ENCODE peak calls at places on chromosomes 5 and 9, in four cellular contexts. G, Z, C and A are unnamed samples.

GRCh38 chr9:78234810-78235209 is 1.1 kb upstream of the CEP78 start:
- DNase-seq in Z (no peak), G (no peak), C (no peak), A (no peak)

GRCh38 chr5:168607946-168608345 is 28.8 kb upstream of the PANK3 start:
- DNase-seq in G (no peak), C (no peak), Z (no peak), A (no peak)

GRCh38 chr5:61673007-61673735 is 341.1 kb downstream of the ZSWIM6 start:
- DNase-seq in G (no peak), C (no peak), Z (no peak), A (no peak)

GRCh38 chr5:107519900-107520354 is 150.8 kb downstream of the EFNA5 start:
- DNase-seq in Z (no peak), G (no peak), C (peak; percentile 55), A (no peak)

GRCh38 chr9:129667850-129668249 is 2.4 kb downstream of the PRRX2 start:
- DNase-seq in G (no peak), Z (no peak), C (no peak), A (no peak)

GRCh38 chr9:4297151-4297794 is 2.6 kb downstream of the GLIS3 start:
- DNase-seq in G (peak; percentile 45), Z (no peak), C (peak; percentile 84), A (peak; percentile 90)

GRCh38 chr9:74132986-74133385 is 364.1 kb upstream of the RORB start:
- DNase-seq in Z (no peak), C (peak; percentile 41), G (no peak), A (no peak)

GRCh38 chr9:23701291-23701690 is 124.7 kb downstream of the ELAVL2 start:
- DNase-seq in C (no peak), G (no peak), Z (no peak), A (no peak)

GRCh38 chr5:113250341-113250953 is 184.3 kb downstream of the TSSK1B start:
- DNase-seq in Z (no peak), G (no peak), C (no peak), A (no peak)

GRCh38 chr5:31106259-31106658 is 87.2 kb upstream of the CDH6 start:
- DNase-seq in C (no peak), G (no peak), Z (no peak), A (no peak)

GRCh38 chr9:81083821-81084512 is 605.4 kb downstream of the TLE1 start:
- DNase-seq in C (no peak), G (no peak), Z (no peak), A (no peak)

GRCh38 chr9:123109540-123110279 is 76.2 kb downstream of the GPR21 start:
- DNase-seq in G (no peak), Z (no peak), C (no peak), A (no peak)

GRCh38 chr9:114033397-114034103 is 44.5 kb downstream of the AMBP start:
- DNase-seq in G (no peak), Z (no peak), C (peak; percentile 71), A (peak; percentile 79)

GRCh38 chr9:38288502-38288901 is 104.0 kb upstream of the ALDH1B1 start:
- DNase-seq in C (no peak), G (no peak), Z (no peak), A (peak; percentile 37)

GRCh38 chr9:86891091-86891490 is 56.2 kb downstream of the GAS1 start:
- DNase-seq in G (no peak), Z (no peak), C (no peak), A (no peak)

GRCh38 chr9:132849168-132849831 is 28.8 kb downstream of the AK8 start:
- DNase-seq in Z (no peak), G (no peak), C (no peak), A (no peak)

GRCh38 chr5:14724633-14725032 is 60.1 kb downstream of the OTULIN start:
- DNase-seq in Z (no peak), C (no peak), G (no peak), A (no peak)

GRCh38 chr5:149130121-149130931 is 11.0 kb upstream of the ABLIM3 start:
- DNase-seq in G (no peak), Z (no peak), C (peak; percentile 23), A (no peak)

GRCh38 chr5:137758121-137758520 is 4.0 kb upstream of the HNRNPA0 start:
- DNase-seq in G (peak; percentile 29), Z (no peak), C (no peak), A (no peak)

GRCh38 chr9:95043826-95044225 is 273.7 kb downstream of the FANCC start:
- DNase-seq in C (no peak), G (no peak), Z (no peak), A (no peak)

GRCh38 chr9:120643096-120643495 is 63.1 kb upstream of the CDK5RAP2 start:
- DNase-seq in Z (no peak), C (no peak), G (peak; percentile 46), A (no peak)

GRCh38 chr9:114176601-114177295 is 21.4 kb downstream of the COL27A1 start:
- DNase-seq in Z (no peak), C (no peak), G (no peak), A (no peak)

GRCh38 chr5:1507016-1507375 is 16.8 kb downstream of the LPCAT1 start:
- DNase-seq in C (no peak), G (no peak), Z (no peak), A (no peak)

GRCh38 chr9:124238546-124239140 is 19.1 kb upstream of the NEK6 start:
- DNase-seq in C (no peak), G (no peak), Z (no peak), A (no peak)

GRCh38 chr9:34125681-34126206 is 754 bp downstream of the DCAF12 start:
- DNase-seq in C (peak; percentile 52), Z (no peak), G (no peak), A (no peak)

GRCh38 chr5:135498662-135498995 is 37.1 kb downstream of the NEUROG1 start:
- DNase-seq in G (no peak), C (no peak), Z (no peak), A (no peak)